ENCODE peak calls at places on chromosomes 6 and 20, in ten cellular contexts. J is H4, R is NCI-H345, K is HCT116, T is head of caudate nucleus, V is MV-4-11, H is upper lobe of right lung, M is left cardiac atrium, A is iPS-NIHi11, L is NCI-H1436. G is an unnamed sample.

GRCh38 chr6:89411019-89411268 is 1.1 kb downstream of the RRAGD start:
- DNase-seq in J (no peak), R (peak), K (no peak), T (peak), V (no peak), H (no peak), M (no peak), A (no peak), L (no peak), G (no peak)

GRCh38 chr6:104640141-104640700 is 219.5 kb downstream of the HACE1 start:
- DNase-seq in J (no peak), R (no peak), K (no peak), T (no peak), V (peak), H (no peak), M (no peak), A (no peak), L (no peak), G (no peak)

GRCh38 chr6:8238772-8239683 is 136.7 kb upstream of the EEF1E1 start:
- DNase-seq in J (no peak), R (no peak), K (no peak), T (no peak), V (no peak), H (no peak), M (no peak), A (peak), L (no peak), G (no peak)

GRCh38 chr6:116370717-116371383 is at the start of gene DSE:
- DNase-seq in J (peak), R (peak), K (no peak), T (peak), V (no peak), H (peak), M (peak), A (peak), L (no peak), G (peak)

GRCh38 chr6:139028658-139029469 is at the start of gene ABRACL:
- DNase-seq in J (peak), R (peak), K (peak), T (peak), V (peak), H (peak), M (peak), A (peak), L (peak), G (peak)

GRCh38 chr20:35271073-35271882 is 6.6 kb downstream of the MMP24OS start:
- DNase-seq in J (no peak), R (no peak), K (no peak), T (no peak), V (no peak), H (no peak), M (no peak), A (no peak), L (no peak), G (no peak)

GRCh38 chr6:138528137-138528536 is 28.8 kb upstream of the NHSL1 start:
- DNase-seq in J (no peak), R (no peak), K (no peak), T (no peak), V (no peak), H (no peak), M (no peak), A (no peak), L (no peak), G (no peak)

GRCh38 chr6:28134015-28134414 is 7.7 kb upstream of the ZKSCAN8 start:
- DNase-seq in J (peak), R (peak), K (peak), T (no peak), V (peak), H (no peak), M (no peak), A (no peak), L (peak), G (no peak)

GRCh38 chr6:112879920-112880413 is 532.8 kb downstream of the RFPL4B start:
- DNase-seq in J (no peak), R (no peak), K (no peak), T (peak), V (no peak), H (peak), M (no peak), A (peak), L (peak), G (no peak)

GRCh38 chr20:45329497-45330319 is 18.5 kb downstream of the SDC4 start:
- DNase-seq in J (no peak), R (no peak), K (no peak), T (no peak), V (no peak), H (peak), M (no peak), A (no peak), L (no peak), G (no peak)

GRCh38 chr6:16776394-16777017 is 15.2 kb upstream of the ATXN1 start:
- DNase-seq in J (peak), R (no peak), K (no peak), T (no peak), V (no peak), H (no peak), M (peak), A (no peak), L (no peak), G (peak)

GRCh38 chr20:14622796-14623195 is 285.4 kb upstream of the FLRT3 start:
- DNase-seq in J (peak), R (no peak), K (peak), T (no peak), V (peak), H (no peak), M (peak), A (peak), L (no peak), G (no peak)

GRCh38 chr20:58976095-58976730 is 4.8 kb upstream of the NELFCD start:
- DNase-seq in J (peak), R (no peak), K (no peak), T (no peak), V (no peak), H (no peak), M (no peak), A (no peak), L (no peak), G (no peak)

GRCh38 chr6:168526841-168527281 is 85.9 kb downstream of the SMOC2 start:
- DNase-seq in J (no peak), R (peak), K (no peak), T (no peak), V (no peak), H (no peak), M (peak), A (no peak), L (no peak), G (peak)

GRCh38 chr6:68876792-68877493 is 241.9 kb downstream of the ADGRB3 start:
- DNase-seq in J (peak), R (peak), K (no peak), T (no peak), V (no peak), H (no peak), M (no peak), A (peak), L (peak), G (no peak)

GRCh38 chr6:77926198-77926752 is 273.4 kb downstream of the MEI4 start:
- DNase-seq in J (no peak), R (no peak), K (peak), T (no peak), V (no peak), H (no peak), M (no peak), A (peak), L (no peak), G (no peak)

GRCh38 chr20:58219342-58219700 is 9.1 kb downstream of the ANKRD60 start:
- DNase-seq in J (peak), R (no peak), K (no peak), T (no peak), V (peak), H (no peak), M (no peak), A (no peak), L (no peak), G (no peak)

GRCh38 chr6:37913210-37913609 is 93.7 kb downstream of the ZFAND3 start:
- DNase-seq in J (no peak), R (no peak), K (no peak), T (no peak), V (no peak), H (no peak), M (no peak), A (no peak), L (no peak), G (no peak)

GRCh38 chr20:48750941-48751620 is 76.7 kb downstream of the PREX1 start:
- DNase-seq in J (no peak), R (peak), K (no peak), T (peak), V (peak), H (peak), M (peak), A (peak), L (no peak), G (peak)

GRCh38 chr20:43959079-43959919 is 44.6 kb downstream of the TOX2 start:
- DNase-seq in J (peak), R (peak), K (no peak), T (no peak), V (peak), H (no peak), M (no peak), A (no peak), L (peak), G (no peak)

GRCh38 chr20:6053064-6053775 is 640 bp downstream of the LRRN4 start:
- DNase-seq in J (no peak), R (no peak), K (no peak), T (no peak), V (no peak), H (no peak), M (no peak), A (no peak), L (no peak), G (no peak)

GRCh38 chr6:163902993-163903392 is 488.5 kb downstream of the QKI start:
- DNase-seq in J (no peak), R (no peak), K (no peak), T (no peak), V (no peak), H (no peak), M (no peak), A (no peak), L (no peak), G (no peak)

GRCh38 chr6:69732640-69733039 is 64.2 kb downstream of the LMBRD1 start:
- DNase-seq in J (no peak), R (no peak), K (no peak), T (no peak), V (peak), H (no peak), M (no peak), A (no peak), L (no peak), G (no peak)

GRCh38 chr20:11544029-11544678 is 373.5 kb upstream of the BTBD3 start:
- DNase-seq in J (peak), R (peak), K (peak), T (no peak), V (peak), H (no peak), M (no peak), A (peak), L (peak), G (peak)

GRCh38 chr20:33704197-33704924 is 15.7 kb downstream of the PXMP4 start:
- DNase-seq in J (no peak), R (no peak), K (no peak), T (no peak), V (no peak), H (no peak), M (no peak), A (no peak), L (no peak), G (no peak)

GRCh38 chr6:136405410-136406029 is 115.9 kb upstream of the BCLAF1 start:
- DNase-seq in J (no peak), R (no peak), K (no peak), T (no peak), V (no peak), H (peak), M (no peak), A (no peak), L (no peak), G (no peak)

GRCh38 chr20:13284830-13285229 is 63.8 kb downstream of the ISM1 start:
- DNase-seq in J (no peak), R (no peak), K (no peak), T (no peak), V (no peak), H (no peak), M (no peak), A (no peak), L (no peak), G (no peak)

GRCh38 chr6:111687652-111688051 is 82.0 kb upstream of the TRAF3IP2 start:
- DNase-seq in J (no peak), R (no peak), K (no peak), T (no peak), V (no peak), H (no peak), M (no peak), A (no peak), L (no peak), G (no peak)

GRCh38 chr6:125759184-125759902 is 9.9 kb downstream of the HEY2 start:
- DNase-seq in J (no peak), R (no peak), K (peak), T (no peak), V (no peak), H (no peak), M (no peak), A (peak), L (no peak), G (no peak)

GRCh38 chr6:130473886-130474285 is 108.1 kb downstream of the TMEM200A start:
- DNase-seq in J (peak), R (no peak), K (no peak), T (no peak), V (peak), H (no peak), M (no peak), A (no peak), L (no peak), G (no peak)

GRCh38 chr6:54426995-54427394 is 118.8 kb downstream of the TINAG start:
- DNase-seq in J (no peak), R (no peak), K (no peak), T (no peak), V (no peak), H (no peak), M (no peak), A (peak), L (no peak), G (no peak)

GRCh38 chr6:91509711-91510110 is 922.8 kb upstream of the MAP3K7 start:
- DNase-seq in J (no peak), R (no peak), K (no peak), T (no peak), V (no peak), H (no peak), M (no peak), A (no peak), L (no peak), G (no peak)

G was measured in uterus.